ENCODE peak calls at places on chromosomes 16 and 17, in eight cellular contexts. P is activated CD4-positive, alpha-beta T cell treated with anti-CD3 and anti-CD28 coated beads, Interleukin-2, amount 50 U/mL, for 1 hour; C is naive thymus-derived CD8-positive, alpha-beta T cell; W is AG09309; O is EH; L is NCI-H1105; M is ovary; V is HTR-8/SVneo. H is an unnamed sample.

GRCh38 chr16:85479972-85480726 is 133.0 kb upstream of the GSE1 start:
- DNase-seq in V (no peak), M (no peak), C (no peak), W (no peak), P (no peak), L (no peak), O (no peak), H (no peak)

GRCh38 chr16:84967828-84968227 is 43.5 kb downstream of the ZDHHC7 start:
- DNase-seq in P (no peak), M (no peak), L (no peak), V (no peak), W (no peak), C (no peak), O (no peak), H (no peak)

GRCh38 chr17:4235372-4236279 is 28.2 kb downstream of the ANKFY1 start:
- DNase-seq in M (no peak), O (peak), C (no peak), P (no peak), W (no peak), L (no peak), V (no peak), H (no peak)

GRCh38 chr17:79036609-79037008 is 12.6 kb downstream of the C1QTNF1 start:
- DNase-seq in M (no peak), L (no peak), C (no peak), O (peak), V (peak), P (no peak), W (peak), H (peak)

GRCh38 chr16:31196324-31197088 is 6.1 kb downstream of the PYCARD start:
- DNase-seq in W (no peak), O (no peak), V (no peak), P (no peak), L (no peak), M (no peak), C (no peak), H (no peak)

GRCh38 chr17:42660692-42661345 is 1.7 kb downstream of the TUBG2 start:
- DNase-seq in C (no peak), L (no peak), P (no peak), M (no peak), O (peak), V (peak), W (no peak), H (no peak)

GRCh38 chr16:14399397-14400284 is 230.4 kb downstream of the PARN start:
- DNase-seq in L (no peak), C (no peak), W (no peak), O (peak), V (peak), M (peak), P (no peak), H (peak)

GRCh38 chr17:69967910-69968411 is 107.1 kb upstream of the KCNJ16 start:
- DNase-seq in W (peak), O (peak), L (no peak), P (no peak), M (no peak), C (no peak), V (no peak), H (peak)

GRCh38 chr17:58337600-58338453 is 9.2 kb upstream of the TSPOAP1 start:
- DNase-seq in L (no peak), C (peak), V (peak), W (peak), M (no peak), O (peak), P (peak), H (peak)

GRCh38 chr16:18983565-18984424 is at the start of gene TMC7:
- DNase-seq in P (peak), W (no peak), V (peak), O (peak), C (peak), L (peak), M (peak), H (peak)

GRCh38 chr16:83682858-83683235 is 124.9 kb upstream of the HSBP1 start:
- DNase-seq in P (no peak), O (no peak), C (no peak), V (no peak), L (no peak), W (no peak), M (no peak), H (no peak)

GRCh38 chr16:13697568-13697967 is 222.4 kb upstream of the ERCC4 start:
- DNase-seq in P (no peak), W (no peak), V (no peak), L (no peak), O (no peak), M (no peak), C (no peak), H (no peak)

GRCh38 chr16:2698996-2699750 is 16.9 kb downstream of the KCTD5 start:
- DNase-seq in V (no peak), P (no peak), M (peak), C (no peak), W (no peak), L (no peak), O (no peak), H (no peak)

H was measured in AG09319.